ENCODE peak calls at places on chromosomes 1 and 21, in four cellular contexts. D is dorsolateral prefrontal cortex, C is IMR-90, I is cardiac septum. S is an unnamed sample.

GRCh38 chr1:51627672-51628071 is 10.8 kb downstream of the OSBPL9 start:
- DNase-seq in D (no peak), C (peak), I (no peak), S (no peak)

GRCh38 chr1:173315296-173315695 is 108.2 kb upstream of the TNFSF4 start:
- DNase-seq in D (no peak), C (no peak), I (no peak), S (no peak)

GRCh38 chr1:9877962-9878361 is 32.1 kb downstream of the CTNNBIP1 start:
- DNase-seq in D (no peak), C (no peak), I (no peak), S (no peak)

GRCh38 chr21:44892536-44893277 is 19.2 kb upstream of the PTTG1IP start:
- DNase-seq in D (peak), C (peak), I (peak), S (no peak)

GRCh38 chr1:27650527-27651175 is 15.7 kb upstream of the FGR start:
- DNase-seq in D (no peak), C (peak), I (no peak), S (no peak)

GRCh38 chr1:227731241-227731677 is 3.8 kb downstream of the JMJD4 start:
- DNase-seq in D (no peak), C (no peak), I (peak), S (no peak)

GRCh38 chr1:152473887-152474537 is 36.6 kb upstream of the LCE5A start:
- DNase-seq in D (no peak), C (no peak), I (no peak), S (no peak)

GRCh38 chr1:181021811-181022434 is 747 bp downstream of the STX6 start:
- DNase-seq in D (peak), C (peak), I (peak), S (peak)

GRCh38 chr1:34066921-34067603 is 98.0 kb downstream of the CSMD2 start:
- DNase-seq in D (no peak), C (peak), I (no peak), S (no peak)

GRCh38 chr1:92105546-92106081 is 25.5 kb downstream of the BTBD8 start:
- DNase-seq in D (no peak), C (no peak), I (no peak), S (no peak)

GRCh38 chr21:25561668-25562641 is 45.3 kb downstream of the MRPL39 start:
- DNase-seq in D (no peak), C (peak), I (peak), S (no peak)

GRCh38 chr1:113191579-113192076 is 118.6 kb downstream of the LRIG2 start:
- DNase-seq in D (no peak), C (no peak), I (no peak), S (no peak)

GRCh38 chr1:68281946-68282615 is 49.8 kb upstream of the WLS start:
- DNase-seq in D (no peak), C (no peak), I (no peak), S (no peak)

GRCh38 chr1:7551442-7551841 is 219.7 kb upstream of the VAMP3 start:
- DNase-seq in D (no peak), C (no peak), I (peak), S (no peak)

GRCh38 chr1:154199563-154199879 is 6.6 kb downstream of the CFAP141 start:
- DNase-seq in D (no peak), C (peak), I (no peak), S (no peak)

GRCh38 chr1:44038876-44039657 is 7.8 kb upstream of the SLC6A9 start:
- DNase-seq in D (no peak), C (peak), I (no peak), S (no peak)

GRCh38 chr21:37463083-37463780 is 96.7 kb downstream of the DYRK1A start:
- DNase-seq in D (no peak), C (peak), I (no peak), S (no peak)

S was measured in occipital lobe.